ENCODE peak calls at places on chromosomes 13 and 19, in eight cellular contexts. U is NCI-H187 treated with DMSO at 0.1 percent for 48 hours; F is fibroblast of lung; A is esophagus squamous epithelium; T is body of pancreas; P is fibroblast of mammary gland; Z is effector memory CD8-positive, alpha-beta T cell; C is ovary. J is an unnamed sample.

GRCh38 chr13:95784891-95785290 is 108.0 kb downstream of the DNAJC3 start:
- DNase-seq in F (peak), T (no peak), U (no peak), C (no peak), A (no peak), Z (no peak), P (peak), J (no peak)

GRCh38 chr13:110113284-110113764 is 193.6 kb downstream of the COL4A1 start:
- DNase-seq in F (no peak), Z (no peak), P (peak), A (no peak), T (no peak), U (no peak), C (no peak), J (no peak)

GRCh38 chr13:51970251-51970793 is 40.9 kb downstream of the ATP7B start:
- DNase-seq in U (no peak), C (no peak), A (no peak), Z (no peak), P (no peak), F (no peak), T (peak), J (no peak)

GRCh38 chr19:10206226-10206873 is 11.6 kb upstream of the DNMT1 start:
- DNase-seq in U (no peak), F (peak), P (peak), Z (no peak), C (no peak), T (no peak), A (no peak), J (no peak)

GRCh38 chr13:92768592-92768991 is 458.0 kb upstream of the GPC6 start:
- DNase-seq in Z (no peak), P (no peak), A (no peak), T (no peak), U (no peak), C (no peak), F (no peak), J (no peak)

GRCh38 chr19:4589579-4590410 is 30.3 kb upstream of the SEMA6B start:
- DNase-seq in F (no peak), U (no peak), T (no peak), C (no peak), A (no peak), Z (no peak), P (no peak), J (no peak)

GRCh38 chr13:90918551-90918950 is 428.9 kb upstream of the MIR17HG start:
- DNase-seq in F (peak), A (no peak), T (no peak), Z (no peak), C (no peak), U (no peak), P (peak), J (no peak)

GRCh38 chr13:45331123-45331619 is 9.8 kb downstream of the TPT1 start:
- DNase-seq in C (no peak), F (no peak), P (no peak), U (no peak), Z (no peak), T (no peak), A (no peak), J (no peak)

GRCh38 chr19:35090160-35090794 is 25.3 kb upstream of the FXYD3 start:
- DNase-seq in F (peak), T (peak), Z (peak), A (no peak), P (peak), U (no peak), C (peak), J (no peak)

GRCh38 chr19:19554074-19555023 is 16.3 kb downstream of the CILP2 start:
- DNase-seq in T (peak), F (peak), P (peak), A (no peak), U (no peak), Z (peak), C (no peak), J (peak)

GRCh38 chr13:46131705-46132104 is 26.9 kb upstream of the CPB2 start:
- DNase-seq in P (no peak), C (no peak), F (no peak), Z (no peak), A (no peak), U (no peak), T (no peak), J (no peak)